ENCODE peak calls at places on chromosomes 11 and 22, in six cellular contexts. S is neuronal stem cell, V is tibial nerve, K is endodermal cell, E is left ventricle myocardium inferior, Z is iPS DF 6.9. F is an unnamed sample.
A peak's percentile ranks its signal among the peaks of the same experiment; 100 is the strongest.

GRCh38 chr11:60251485-60252207 is 8.7 kb upstream of the MS4A4E start:
- DNase-seq in K (peak; percentile 62), S (peak; percentile 45), V (peak; percentile 36), E (no peak), Z (peak; percentile 18), F (no peak)

GRCh38 chr11:112770487-112770886 is 190.7 kb upstream of the NCAM1 start:
- DNase-seq in K (no peak), Z (no peak), S (no peak), V (no peak), E (peak; percentile 41), F (no peak)

GRCh38 chr11:61028135-61028729 is 56.8 kb downstream of the CD6 start:
- DNase-seq in S (no peak), K (no peak), V (no peak), Z (no peak), E (no peak), F (no peak)

GRCh38 chr22:39360242-39360641 is 10.5 kb downstream of the SYNGR1 start:
- DNase-seq in K (peak; percentile 47), E (no peak), Z (no peak), S (no peak), V (no peak), F (no peak)

GRCh38 chr11:106077609-106078517 is at the start of gene AASDHPPT:
- DNase-seq in K (no peak), Z (no peak), V (peak; percentile 13), S (no peak), E (no peak), F (peak; percentile 88)

GRCh38 chr11:104881117-104881794 is 17.0 kb downstream of the CASP12 start:
- DNase-seq in Z (no peak), K (no peak), S (no peak), E (no peak), V (no peak), F (no peak)

GRCh38 chr11:97937501-97937900 is 1083.2 kb upstream of the CNTN5 start:
- DNase-seq in E (no peak), K (no peak), V (no peak), S (no peak), Z (no peak), F (no peak)

GRCh38 chr11:61369372-61370348 is 7.5 kb downstream of the TMEM138 start:
- DNase-seq in E (peak; percentile 57), K (no peak), S (no peak), Z (no peak), V (peak; percentile 57), F (no peak)

GRCh38 chr22:30392661-30393321 is 4.0 kb upstream of the SEC14L2 start:
- DNase-seq in K (peak; percentile 69), V (no peak), S (no peak), E (no peak), Z (no peak), F (peak; percentile 46)

GRCh38 chr11:128502736-128503135 is 84.6 kb downstream of the ETS1 start:
- DNase-seq in S (no peak), V (no peak), Z (no peak), E (no peak), K (no peak), F (no peak)

GRCh38 chr11:126518130-126518995 is 162.9 kb downstream of the ST3GAL4 start:
- DNase-seq in Z (no peak), E (no peak), K (no peak), S (no peak), V (no peak), F (no peak)

DNA sequence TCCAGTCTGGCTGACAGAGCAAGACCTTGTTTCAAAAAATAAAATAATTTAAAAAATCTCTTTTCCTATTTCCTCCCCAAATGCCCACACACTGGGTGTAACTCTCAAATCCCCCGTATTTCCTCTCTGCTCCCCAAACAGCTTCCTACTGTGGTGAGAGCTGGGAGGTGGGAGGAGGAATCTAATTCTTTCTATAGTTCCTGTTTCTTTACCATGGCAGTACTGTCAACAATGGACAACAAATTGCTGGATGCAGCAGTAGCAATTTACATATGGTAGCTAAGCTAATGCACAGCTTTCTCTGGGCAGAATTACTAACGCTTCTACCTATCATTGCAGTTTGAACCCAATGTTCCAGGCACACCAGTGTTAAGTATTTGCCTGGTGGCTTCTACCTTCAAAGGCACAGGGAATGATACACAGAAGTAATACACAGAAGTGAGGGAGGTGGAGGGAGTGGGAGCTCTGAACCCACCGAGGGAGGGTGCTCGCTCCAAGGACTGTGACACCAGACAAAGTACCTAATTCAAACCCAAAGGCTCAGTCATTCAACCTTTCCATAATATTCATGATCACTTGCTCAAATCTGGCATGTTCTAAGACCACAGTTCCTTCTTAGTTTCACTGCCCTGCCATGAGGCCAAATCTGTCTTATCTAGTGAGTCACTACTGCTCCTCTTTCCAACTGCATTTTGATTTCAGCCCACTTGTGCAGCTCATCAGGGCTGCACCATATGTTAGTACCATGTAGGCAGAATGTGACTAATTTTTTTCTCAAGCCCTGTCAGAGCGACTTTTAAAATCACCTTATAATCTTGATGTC is 37.9 kb downstream of the CELF1 start:
- DNase-seq in E (no peak), Z (no peak), K (no peak), V (no peak), S (no peak), F (no peak)
- H3K4me1 ChIP-seq in E (peaks cover 96% of the 10 kb centered on the region), Z (peaks cover 1% of the 10 kb centered on the region), K (peaks cover 19% of the 10 kb centered on the region), V (peaks cover 3% of the 10 kb centered on the region), S (peaks cover 2% of the 10 kb centered on the region), F (peaks cover 100% of the 10 kb centered on the region)

GRCh38 chr11:326842-327580 is 6.4 kb upstream of the IFITM3 start:
- DNase-seq in V (peak; percentile 91), E (peak; percentile 89), S (no peak), Z (no peak), K (no peak), F (peak; percentile 88)
- H3K4me3 ChIP-seq in V (peak overlapping the region; percentile 7), E (peak overlapping the region; percentile 46), S (no peak overlapping the region), Z (no peak overlapping the region), K (no peak overlapping the region), F (peak overlapping the region; percentile 10)

GRCh38 chr11:75152651-75153553 is 2.0 kb downstream of the SLCO2B1 start:
- DNase-seq in S (no peak), Z (no peak), E (no peak), V (no peak), K (no peak), F (no peak)
- H3K4me1 ChIP-seq in S (peaks cover 4% of the 10 kb centered on the region), Z (no peaks in the 10 kb centered on the region), E (peaks cover 59% of the 10 kb centered on the region), V (no peaks in the 10 kb centered on the region), K (no peaks in the 10 kb centered on the region), F (peaks cover 4% of the 10 kb centered on the region)

DNA sequence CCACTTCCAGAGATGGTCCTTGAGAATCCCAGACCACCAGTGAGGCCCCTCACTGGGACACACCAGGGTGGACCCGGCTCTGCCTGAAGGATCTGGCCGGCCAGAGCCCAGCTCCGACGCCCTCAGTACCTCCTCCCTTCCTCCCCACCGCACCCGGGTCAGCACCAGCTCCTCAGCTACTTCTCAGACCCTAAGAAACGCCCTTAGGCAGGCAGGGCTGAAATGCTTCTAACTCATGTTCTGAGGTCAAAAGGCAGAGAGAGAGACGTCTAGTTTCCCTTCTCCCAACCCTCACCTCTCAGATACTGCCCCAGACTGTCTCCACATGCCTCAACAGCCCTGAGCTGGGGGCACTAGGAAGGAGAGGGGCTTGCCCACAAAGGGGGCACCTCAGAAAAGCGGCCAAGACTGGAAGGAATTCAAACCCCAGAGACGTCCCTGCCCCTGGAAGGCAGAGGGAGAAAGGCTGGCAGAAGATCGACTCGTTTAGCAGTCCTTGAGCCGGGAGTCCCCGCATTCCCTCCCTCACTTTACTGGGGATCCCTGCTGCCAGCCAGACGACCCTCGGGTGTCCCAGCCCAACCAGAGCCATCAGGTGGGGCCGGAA is 539 bp downstream of the USH1C start:
- DNase-seq in K (peak; percentile 64), V (no peak), S (no peak), E (peak; percentile 9), Z (no peak), F (no peak)
- H3K4me3 ChIP-seq in K (no peak overlapping the region), V (peak overlapping the region; percentile 33), S (peak overlapping the region; percentile 70), E (peak overlapping the region; percentile 38), Z (peak overlapping the region; percentile 63), F (no peak overlapping the region)

GRCh38 chr11:65439331-65440181 is 17.0 kb downstream of the NEAT1 start:
- DNase-seq in K (no peak), S (no peak), V (no peak), E (no peak), Z (no peak), F (no peak)

GRCh38 chr11:65440831-65441499 is 18.4 kb downstream of the NEAT1 start:
- DNase-seq in V (no peak), S (no peak), Z (no peak), E (no peak), K (no peak), F (no peak)

GRCh38 chr11:65437436-65438227 is 15.0 kb downstream of the NEAT1 start:
- DNase-seq in V (no peak), K (no peak), Z (no peak), S (no peak), E (no peak), F (no peak)

GRCh38 chr11:65436412-65437032 is 13.9 kb downstream of the NEAT1 start:
- DNase-seq in S (no peak), Z (no peak), K (no peak), E (no peak), V (no peak), F (peak; percentile 33)

GRCh38 chr11:65438257-65439151 is 15.9 kb downstream of the NEAT1 start:
- DNase-seq in E (no peak), Z (no peak), K (no peak), S (no peak), V (no peak), F (no peak)
- H3K4me1 ChIP-seq in E (peaks cover 99% of the 10 kb centered on the region), Z (no peaks in the 10 kb centered on the region), K (no peaks in the 10 kb centered on the region), S (peaks cover 3% of the 10 kb centered on the region), V (no peaks in the 10 kb centered on the region), F (peaks cover 98% of the 10 kb centered on the region)

GRCh38 chr22:36253523-36254490 is 874 bp downstream of the APOL1 start:
- DNase-seq in Z (no peak), S (no peak), K (no peak), V (peak; percentile 68), E (no peak), F (no peak)
- H3K4me3 ChIP-seq in Z (no peak overlapping the region), S (no peak overlapping the region), K (no peak overlapping the region), V (peak overlapping the region; percentile 54), E (peak overlapping the region; percentile 67), F (peak overlapping the region; percentile 26)

F was measured in left lung.